ENCODE peak calls at places on chromosomes 2 and 18, in four cellular contexts. Y is mesothelial cell of epicardium, W is IMR-90, R is Calu3. A is an unnamed sample.

GRCh38 chr2:46329803-46330775 is 32.9 kb downstream of the EPAS1 start:
- DNase-seq in Y (no peak), W (peak), R (peak), A (no peak)

GRCh38 chr2:199207011-199207410 is 250.7 kb downstream of the SATB2 start:
- DNase-seq in Y (no peak), W (no peak), R (no peak), A (no peak)

GRCh38 chr2:148534416-148535205 is 109.9 kb upstream of the EPC2 start:
- DNase-seq in Y (no peak), W (no peak), R (no peak), A (no peak)

GRCh38 chr2:61253136-61253535 is 91.1 kb downstream of the C2orf74 start:
- DNase-seq in Y (no peak), W (peak), R (no peak), A (no peak)

GRCh38 chr18:63319383-63320040 is at the start of gene BCL2:
- DNase-seq in Y (no peak), W (peak), R (no peak), A (no peak)

GRCh38 chr2:96146881-96147592 is 1.8 kb upstream of the DUSP2 start:
- DNase-seq in Y (no peak), W (no peak), R (no peak), A (no peak)

GRCh38 chr2:11040992-11041391 is 114.3 kb upstream of the SLC66A3 start:
- DNase-seq in Y (no peak), W (no peak), R (no peak), A (no peak)

GRCh38 chr2:41895334-41895664 is 152.5 kb upstream of the PKDCC start:
- DNase-seq in Y (no peak), W (no peak), R (no peak), A (no peak)

GRCh38 chr2:65055427-65056214 is 595 bp upstream of the CEP68 start:
- DNase-seq in Y (no peak), W (no peak), R (peak), A (no peak)

GRCh38 chr2:109000654-109001600 is 11.9 kb upstream of the EDAR start:
- DNase-seq in Y (no peak), W (no peak), R (no peak), A (no peak)

GRCh38 chr2:8412586-8412985 is 269.3 kb upstream of the ID2 start:
- DNase-seq in Y (no peak), W (no peak), R (no peak), A (no peak)

GRCh38 chr18:3985664-3986063 is 469.4 kb downstream of the DLGAP1 start:
- DNase-seq in Y (no peak), W (peak), R (no peak), A (no peak)

GRCh38 chr18:46250812-46251173 is 146.6 kb downstream of the HAUS1 start:
- DNase-seq in Y (no peak), W (no peak), R (no peak), A (no peak)

DNA sequence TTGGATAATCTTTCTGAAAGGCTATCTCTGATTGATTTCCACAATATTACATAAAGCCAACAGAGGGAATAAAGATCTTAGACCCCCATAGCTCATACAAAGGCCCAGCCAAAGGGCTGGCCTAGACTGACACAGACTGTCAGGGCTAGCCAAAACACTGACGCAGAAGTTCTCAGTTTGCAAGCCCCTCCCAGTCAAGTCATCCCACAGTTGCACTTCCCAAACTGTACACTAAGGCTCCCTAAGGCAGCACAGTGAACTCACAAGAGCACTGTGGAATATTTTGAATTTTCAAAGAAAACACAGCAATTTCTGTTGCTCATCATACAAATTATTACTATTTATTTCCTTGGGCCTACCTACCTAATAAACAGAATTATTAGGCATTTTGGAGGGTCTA is 244.9 kb downstream of the SP3 start:
- DNase-seq in Y (no peak), W (peak), R (no peak), A (no peak)
- TF ChIP-seq CTCF in Y (no peak), W (peak), R (no peak), A (no peak)

GRCh38 chr18:12886498-12887126 is 2.6 kb upstream of the PTPN2 start:
- DNase-seq in Y (no peak), W (no peak), R (peak), A (no peak)
- TF ChIP-seq CTCF in Y (no peak), W (peak), R (peak), A (no peak)

DNA sequence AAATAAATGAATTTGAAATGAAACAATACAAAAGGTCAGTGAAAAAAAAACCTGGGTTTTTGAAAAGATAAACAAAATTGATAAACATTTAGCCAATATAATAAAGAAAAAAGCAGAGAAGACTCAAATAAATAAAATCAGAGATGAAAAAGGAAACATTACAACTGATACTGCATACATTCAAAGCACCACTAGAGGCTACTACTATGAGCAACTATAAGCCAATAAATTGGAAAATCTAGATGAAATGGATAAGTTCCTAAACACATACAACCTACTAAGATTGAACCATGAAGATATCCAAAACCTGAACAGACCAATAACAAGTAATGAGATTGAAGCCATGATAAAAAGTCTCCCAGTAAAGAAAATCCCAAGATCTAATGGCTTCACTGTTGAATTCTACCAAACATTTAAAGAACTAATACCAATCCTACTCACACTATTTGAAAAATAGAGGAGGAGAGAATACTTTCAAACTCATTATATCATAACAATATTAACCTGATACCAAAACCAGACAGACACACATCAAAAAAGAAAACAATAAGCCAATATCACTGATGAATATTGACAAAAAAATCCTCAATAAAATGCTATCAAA is 80.8 kb upstream of the CERS6 start:
- DNase-seq in Y (no peak), W (no peak), R (no peak), A (no peak)
- TF ChIP-seq CTCF in Y (no peak), W (no peak), R (no peak), A (peak)

DNA sequence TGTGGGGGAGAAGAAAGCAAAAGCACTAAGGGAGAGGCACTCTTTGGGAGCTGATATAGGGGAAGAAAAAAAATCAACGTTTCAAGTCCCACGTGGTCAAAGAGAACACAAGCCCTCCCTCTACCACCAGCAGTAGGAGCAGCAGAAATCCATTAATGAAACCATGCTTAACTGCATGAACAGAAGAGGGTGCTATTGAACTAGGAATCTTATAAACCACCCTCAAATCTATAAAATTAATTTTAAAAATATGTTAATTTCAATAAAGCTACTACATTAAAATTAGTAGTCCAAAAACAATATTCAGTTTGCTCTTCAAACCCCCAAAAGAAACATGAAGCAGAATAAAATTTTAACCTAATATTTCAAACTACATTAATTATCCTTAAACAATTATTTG is 147.8 kb downstream of the TMEM18 start:
- DNase-seq in Y (no peak), W (peak), R (peak), A (no peak)
- TF ChIP-seq CTCF in Y (no peak), W (no peak), R (peak), A (peak)

GRCh38 chr2:236306825-236307540 is 42.8 kb upstream of the ASB18 start:
- DNase-seq in Y (no peak), W (no peak), R (no peak), A (no peak)

GRCh38 chr2:236311286-236311685 is 47.1 kb upstream of the ASB18 start:
- DNase-seq in Y (no peak), W (no peak), R (no peak), A (no peak)

GRCh38 chr2:236308855-236309668 is 44.9 kb upstream of the ASB18 start:
- DNase-seq in Y (no peak), W (no peak), R (no peak), A (no peak)

GRCh38 chr2:236305964-236306605 is 41.9 kb upstream of the ASB18 start:
- DNase-seq in Y (no peak), W (no peak), R (no peak), A (no peak)

DNA sequence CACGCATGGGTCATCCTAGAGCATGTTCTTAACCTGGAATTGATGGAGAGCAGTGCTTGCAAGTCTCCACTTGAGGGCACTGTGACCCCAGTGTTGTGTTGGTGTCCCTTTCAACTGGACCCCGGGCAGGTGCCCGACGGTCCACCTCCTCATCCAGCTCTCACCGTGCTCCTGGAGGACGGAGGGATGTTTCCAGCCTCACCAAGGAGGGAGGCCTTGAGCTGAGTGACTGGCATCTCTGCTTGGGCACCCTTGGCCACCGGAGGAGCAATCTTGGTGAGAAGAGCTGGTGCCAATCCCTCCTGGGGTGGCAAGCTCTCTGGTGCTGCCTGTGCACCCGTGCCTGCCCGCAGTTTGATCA is 45.4 kb upstream of the ASB18 start:
- DNase-seq in Y (no peak), W (no peak), R (peak), A (no peak)
- TF ChIP-seq CTCF in Y (peak), W (peak), R (peak), A (no peak)

A was measured in natural killer cell.